ENCODE peak calls at places on chromosome 2, in ten cellular contexts. L is endothelial cell of umbilical vein, U is Peyer's patch, K is right lobe of liver, O is heart left ventricle, A is body of pancreas, Q is A549, M is HCT116, F is tibial nerve, R is IMR-90. S is an unnamed sample.

GRCh38 chr2:17827306-17827705 is 11.0 kb downstream of the MSGN1 start:
- DNase-seq in F (no peak), M (no peak), K (no peak), R (no peak), O (no peak), U (no peak), L (no peak), A (no peak), Q (no peak), S (no peak)

GRCh38 chr2:11060376-11061169 is 94.7 kb upstream of the SLC66A3 start:
- DNase-seq in R (no peak), U (no peak), Q (no peak), K (no peak), L (no peak), O (no peak), F (no peak), A (no peak), M (no peak), S (no peak)

GRCh38 chr2:39860538-39860937 is 81.5 kb upstream of the THUMPD2 start:
- DNase-seq in K (no peak), R (no peak), M (no peak), A (no peak), F (no peak), U (no peak), O (no peak), Q (no peak), L (no peak), S (no peak)

GRCh38 chr2:30670453-30670852 is 136.8 kb downstream of the CAPN13 start:
- DNase-seq in Q (no peak), M (no peak), U (no peak), K (no peak), A (no peak), L (no peak), O (no peak), R (no peak), F (no peak), S (no peak)

GRCh38 chr2:220276736-220277444 is 649.5 kb downstream of the SLC4A3 start:
- DNase-seq in F (no peak), O (no peak), A (no peak), Q (no peak), U (no peak), R (peak; percentile 49), M (no peak), L (no peak), K (no peak), S (no peak)

GRCh38 chr2:237590272-237591020 is at the start of gene RAB17:
- DNase-seq in A (peak; percentile 93), O (no peak), K (peak; percentile 95), Q (peak; percentile 48), L (no peak), R (peak; percentile 39), U (peak; percentile 89), M (peak; percentile 65), F (no peak), S (peak; percentile 46)

GRCh38 chr2:26212011-26212410 is 32.4 kb downstream of the HADHA start:
- DNase-seq in O (no peak), L (no peak), A (no peak), F (no peak), K (no peak), M (no peak), R (no peak), Q (no peak), U (no peak), S (no peak)

GRCh38 chr2:190947711-190948251 is 66.2 kb downstream of the STAT1 start:
- DNase-seq in M (peak; percentile 49), Q (peak; percentile 75), U (no peak), F (no peak), A (no peak), O (no peak), R (peak; percentile 81), L (peak; percentile 93), K (no peak), S (no peak)

GRCh38 chr2:218405365-218406208 is 5.9 kb downstream of the CTDSP1 start:
- DNase-seq in A (no peak), F (no peak), M (no peak), U (no peak), K (peak; percentile 59), O (no peak), R (no peak), Q (no peak), L (no peak), S (no peak)

GRCh38 chr2:218406949-218407703 is 7.5 kb downstream of the CTDSP1 start:
- DNase-seq in O (peak; percentile 63), F (peak; percentile 63), K (peak; percentile 83), M (no peak), Q (no peak), R (peak; percentile 37), U (peak; percentile 89), L (peak; percentile 39), A (peak; percentile 81), S (peak; percentile 57)

GRCh38 chr2:218407717-218408116 is 8.0 kb downstream of the CTDSP1 start:
- DNase-seq in Q (no peak), M (no peak), U (no peak), A (no peak), L (no peak), R (no peak), O (no peak), F (no peak), K (no peak), S (no peak)

GRCh38 chr2:218404351-218405145 is 4.9 kb downstream of the CTDSP1 start:
- DNase-seq in R (no peak), U (no peak), K (no peak), L (no peak), M (no peak), A (no peak), O (no peak), Q (no peak), F (no peak), S (no peak)

DNA sequence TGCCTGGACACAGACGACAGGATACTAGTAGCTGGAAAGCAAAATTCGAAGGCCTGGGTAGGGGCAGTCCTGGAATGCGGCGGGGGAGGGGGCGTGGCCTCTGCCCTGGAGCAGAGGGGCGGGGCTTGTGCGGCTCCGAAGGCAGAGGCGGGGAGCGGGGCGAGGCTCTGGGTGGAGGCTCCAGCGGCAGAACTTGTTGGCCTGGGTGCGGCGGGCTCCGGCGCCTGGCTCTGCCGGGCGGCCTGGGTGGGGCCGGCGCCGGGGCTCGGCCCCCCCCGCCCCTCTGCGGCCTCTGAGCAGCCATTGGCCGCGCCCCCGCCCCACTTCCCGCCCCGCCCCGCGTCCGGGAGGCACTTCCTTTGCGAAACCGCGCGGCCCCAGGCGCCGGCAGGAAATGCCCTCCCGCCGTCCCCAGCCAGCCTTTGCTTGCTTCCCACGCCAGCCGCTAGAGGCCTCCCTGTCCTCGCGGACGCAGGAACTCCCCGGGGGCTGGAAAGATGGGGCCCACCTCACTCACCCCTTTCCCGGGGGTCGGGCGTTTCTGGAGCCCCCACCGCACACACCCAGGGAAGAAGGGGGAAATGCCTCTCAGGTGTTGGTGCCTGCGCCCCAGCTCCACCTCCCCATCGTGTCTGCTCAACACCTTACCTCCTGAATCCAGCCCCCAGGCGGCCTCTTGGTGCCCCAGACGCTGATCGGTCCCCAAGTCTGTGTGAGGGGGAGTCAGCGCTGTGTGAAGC is 6.7 kb downstream of the CTDSP1 start:
- DNase-seq in F (peak; percentile 95), A (peak; percentile 97), M (peak; percentile 84), R (peak; percentile 89), L (peak; percentile 94), O (peak; percentile 99), Q (peak; percentile 94), U (peak; percentile 98), K (peak; percentile 98), S (peak; percentile 93)
- TF ChIP-seq POLR2A in F (no peak), A (peak; percentile 47), M (no peak), R (peak; percentile 42), L (peak; percentile 80), O (peak; percentile 39), Q (no peak), U (no peak), K (peak; percentile 56), S (no peak)

DNA sequence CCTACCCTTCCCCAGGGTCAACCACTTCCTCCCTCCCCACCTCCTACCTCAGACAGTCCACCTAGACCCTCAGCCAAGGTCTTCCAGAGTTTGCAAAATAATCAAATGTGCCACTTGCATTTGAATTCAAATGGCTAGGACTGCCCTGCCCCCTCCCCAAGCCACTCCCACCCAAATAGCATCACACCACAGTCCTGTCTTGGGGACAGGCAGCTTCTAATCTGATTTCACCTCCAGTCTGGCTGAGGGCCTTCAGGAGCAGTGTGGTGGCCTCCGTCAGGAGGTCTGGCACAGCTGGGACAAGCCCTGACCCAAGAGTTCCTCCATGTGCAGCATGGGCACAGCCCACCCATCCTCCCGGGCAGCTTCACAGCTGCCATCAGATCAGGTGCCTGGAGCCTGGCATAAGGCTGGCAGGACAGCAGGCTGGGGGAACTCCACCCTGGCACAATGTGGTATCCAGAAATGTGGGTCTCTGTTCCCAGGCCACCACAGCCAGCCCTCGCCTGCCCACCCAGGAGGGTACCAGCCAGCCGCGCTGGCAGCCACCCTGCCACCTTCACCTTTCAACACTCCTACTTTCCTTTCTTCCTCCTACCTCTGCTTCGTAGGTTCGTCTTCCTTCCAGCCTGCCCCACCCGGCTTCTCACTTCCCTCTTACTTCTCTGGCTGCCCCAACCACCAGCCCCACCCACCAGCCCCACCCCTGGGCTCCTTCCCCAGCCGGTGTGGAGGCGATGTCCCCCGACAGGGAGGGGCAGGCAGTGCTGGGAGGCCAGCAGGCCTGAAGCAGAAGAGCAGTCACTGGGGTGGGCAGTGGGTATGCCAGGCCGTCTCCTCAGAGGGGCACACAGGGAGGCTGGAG is at the start of gene CAPG:
- DNase-seq in M (no peak), K (peak; percentile 74), Q (peak; percentile 55), F (no peak), U (peak; percentile 94), R (no peak), O (peak; percentile 59), L (no peak), A (no peak), S (peak; percentile 45)
- H3K4me3 ChIP-seq in M (peak within 1 kb of the TSS; percentile 56), K (no peak within 1 kb of the TSS), Q (no peak within 1 kb of the TSS), F (no peak within 1 kb of the TSS), U (peak within 1 kb of the TSS; percentile 52), R (no peak within 1 kb of the TSS), O (no peak within 1 kb of the TSS), L (no peak within 1 kb of the TSS), A (no peak within 1 kb of the TSS), S (no peak within 1 kb of the TSS)

GRCh38 chr2:199261221-199261620 is 196.5 kb downstream of the SATB2 start:
- DNase-seq in F (no peak), M (peak; percentile 6), U (no peak), K (no peak), O (no peak), R (peak; percentile 47), Q (peak; percentile 8), L (peak; percentile 42), A (no peak), S (no peak)

GRCh38 chr2:199258291-199258690 is 199.4 kb downstream of the SATB2 start:
- DNase-seq in Q (no peak), L (no peak), R (no peak), O (no peak), F (no peak), K (no peak), U (no peak), A (no peak), M (no peak), S (no peak)

GRCh38 chr2:199261936-199262335 is 195.8 kb downstream of the SATB2 start:
- DNase-seq in Q (no peak), A (no peak), O (no peak), R (no peak), F (no peak), U (no peak), K (no peak), L (no peak), M (no peak), S (no peak)

GRCh38 chr2:199259671-199260070 is 198.1 kb downstream of the SATB2 start:
- DNase-seq in K (no peak), M (no peak), Q (no peak), A (no peak), L (no peak), R (peak; percentile 33), O (no peak), U (no peak), F (no peak), S (no peak)
- TF ChIP-seq POLR2A in K (no peak), M (no peak), Q (no peak), A (no peak), L (no peak), R (no peak), O (no peak), U (no peak), F (no peak), S (no peak)

GRCh38 chr2:229920011-229920781 is 1.6 kb downstream of the TRIP12 start:
- DNase-seq in R (no peak), U (peak; percentile 54), M (no peak), Q (no peak), K (no peak), A (peak; percentile 23), O (no peak), F (no peak), L (peak; percentile 58), S (no peak)
- H3K4me3 ChIP-seq in R (peak overlapping the region; percentile 75), U (peak overlapping the region; percentile 90), M (peak overlapping the region; percentile 77), Q (peak overlapping the region; percentile 97), K (peak overlapping the region; percentile 91), A (no peak overlapping the region), O (peak overlapping the region; percentile 77), F (peak overlapping the region; percentile 95), L (peak overlapping the region; percentile 90), S (peak overlapping the region; percentile 73)

S was measured in gastrocnemius medialis.